ENCODE peak calls at places on chromosomes 13 and 19, in seven cellular contexts. Y is dorsolateral prefrontal cortex, T is endothelial cell of umbilical vein, N is tibial nerve, Q is WERI-Rb-1, U is heart left ventricle, M is fibroblast of pulmonary artery. L is an unnamed sample.

GRCh38 chr19:7386308-7386707 is 37.6 kb downstream of the ARHGEF18 start:
- DNase-seq in Y (no peak), N (no peak), U (no peak), M (no peak), T (no peak), Q (peak), L (no peak)

GRCh38 chr13:43611631-43612416 is 174.9 kb downstream of the ENOX1 start:
- DNase-seq in Q (no peak), N (no peak), U (no peak), M (no peak), T (no peak), Y (no peak), L (no peak)

GRCh38 chr19:3665681-3666544 is 34.4 kb downstream of the PIP5K1C start:
- DNase-seq in T (peak), Y (peak), Q (peak), U (peak), N (peak), M (no peak), L (no peak)

GRCh38 chr19:31257025-31257424 is 92.2 kb downstream of the TSHZ3 start:
- DNase-seq in U (no peak), T (no peak), M (no peak), Q (no peak), N (no peak), Y (no peak), L (no peak)

GRCh38 chr13:102440259-102440936 is 38.5 kb upstream of the FGF14 start:
- DNase-seq in T (no peak), N (no peak), Q (no peak), Y (no peak), U (no peak), M (no peak), L (no peak)

GRCh38 chr13:45670481-45670880 is 31.6 kb upstream of the CBY2 start:
- DNase-seq in T (no peak), M (no peak), N (no peak), Q (no peak), U (no peak), Y (no peak), L (no peak)

GRCh38 chr13:59494560-59494970 is 669.2 kb downstream of the DIAPH3 start:
- DNase-seq in Y (no peak), N (peak), Q (no peak), T (peak), M (peak), U (no peak), L (peak)

GRCh38 chr13:30394798-30395191 is 27.5 kb upstream of the UBE2L5 start:
- DNase-seq in M (no peak), T (peak), U (no peak), Y (no peak), Q (no peak), N (no peak), L (no peak)

GRCh38 chr19:53812335-53812734 is 11.8 kb downstream of the NLRP12 start:
- DNase-seq in N (no peak), Y (no peak), U (no peak), M (no peak), T (no peak), Q (no peak), L (no peak)

GRCh38 chr13:109569938-109570711 is 216.3 kb downstream of the IRS2 start:
- DNase-seq in T (no peak), Q (no peak), M (no peak), N (no peak), U (no peak), Y (no peak), L (no peak)

GRCh38 chr13:64305246-64305645 is 2889.6 kb upstream of the PCDH20 start:
- DNase-seq in Y (no peak), N (no peak), U (no peak), M (peak), T (no peak), Q (no peak), L (no peak)

GRCh38 chr19:50555447-50556235 is 12.6 kb downstream of the LRRC4B start:
- DNase-seq in Y (peak), Q (peak), M (peak), U (no peak), N (no peak), T (no peak), L (no peak)

GRCh38 chr13:99970761-99971575 is 599 bp downstream of the ZIC5 start:
- DNase-seq in Q (peak), N (no peak), Y (no peak), T (no peak), U (no peak), M (no peak), L (no peak)

DNA sequence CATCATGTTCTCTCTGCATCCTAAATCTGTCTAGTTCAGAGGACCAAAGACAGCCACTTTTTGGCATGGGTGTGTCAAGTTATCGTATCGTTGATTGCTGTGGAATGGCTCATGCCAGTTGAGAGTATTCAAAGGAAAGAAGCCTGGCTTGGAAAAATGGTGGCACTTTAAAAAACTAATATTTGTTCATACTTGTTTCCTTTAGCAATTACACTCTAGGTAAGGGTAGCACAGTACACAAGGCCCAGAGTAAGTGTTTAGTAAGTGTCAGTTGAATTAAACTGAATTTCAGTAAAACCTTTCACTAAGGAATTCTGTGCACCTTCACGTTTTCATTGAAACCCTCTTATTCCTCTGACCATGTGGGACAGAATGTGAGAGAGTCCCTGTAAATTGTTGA is 69.8 kb downstream of the DPY19L3 start:
- DNase-seq in N (no peak), Y (no peak), T (no peak), U (no peak), Q (no peak), M (no peak), L (no peak)
- H3K4me3 ChIP-seq in N (no peak), Y (no peak), T (no peak), U (no peak), Q (no peak), M (no peak), L (no peak)

GRCh38 chr19:6340493-6341201 is 7.2 kb upstream of the ACER1 start:
- DNase-seq in U (no peak), T (no peak), M (no peak), N (no peak), Q (no peak), Y (no peak), L (no peak)
- TF ChIP-seq CTCF in U (no peak), T (no peak), M (no peak), N (no peak), Q (no peak), Y (no peak), L (no peak)

GRCh38 chr13:36362251-36362650 is 16.1 kb upstream of the SPART start:
- DNase-seq in N (no peak), M (peak), Q (no peak), T (no peak), Y (no peak), U (no peak), L (no peak)
- H3K4me3 ChIP-seq in N (no peak), M (no peak), Q (no peak), T (no peak), Y (no peak), U (no peak), L (no peak)

GRCh38 chr19:1652471-1653299 is at the start of gene TCF3:
- DNase-seq in Q (peak), Y (peak), T (peak), M (peak), N (peak), U (peak), L (peak)
- TF ChIP-seq CTCF in Q (no peak), Y (no peak), T (no peak), M (no peak), N (peak), U (no peak), L (no peak)

DNA sequence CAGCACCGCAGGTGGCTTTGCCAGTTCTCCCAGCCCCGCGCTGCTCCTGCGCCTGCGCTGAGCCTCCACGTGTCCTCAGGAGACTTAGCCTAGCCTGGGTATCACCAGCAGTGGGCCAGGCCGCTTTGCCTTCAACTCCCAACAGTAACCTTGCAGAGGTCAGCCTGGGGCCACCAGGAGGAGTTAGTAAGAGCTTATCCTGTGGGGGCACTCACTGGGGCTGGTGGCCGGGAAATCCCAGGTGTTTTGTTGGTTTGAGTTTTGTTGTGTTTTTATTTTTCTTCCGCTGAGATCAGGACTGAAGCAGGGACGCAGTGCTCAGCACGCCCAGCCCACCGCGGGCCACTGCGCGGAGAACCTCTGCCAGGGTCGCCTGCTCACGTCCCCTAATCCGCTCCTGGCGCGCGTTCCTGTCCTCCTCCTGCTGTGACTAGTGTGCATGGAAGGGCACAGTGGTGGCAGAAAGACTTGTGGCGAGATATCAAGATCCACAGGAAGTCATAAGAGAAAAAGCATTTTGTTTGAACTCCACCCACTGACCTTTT is 207.4 kb upstream of the RFC3 start:
- DNase-seq in T (no peak), M (peak), Y (peak), Q (peak), U (peak), N (no peak), L (no peak)
- H3K4me3 ChIP-seq in T (peak), M (peak), Y (peak), Q (no peak), U (peak), N (peak), L (peak)

DNA sequence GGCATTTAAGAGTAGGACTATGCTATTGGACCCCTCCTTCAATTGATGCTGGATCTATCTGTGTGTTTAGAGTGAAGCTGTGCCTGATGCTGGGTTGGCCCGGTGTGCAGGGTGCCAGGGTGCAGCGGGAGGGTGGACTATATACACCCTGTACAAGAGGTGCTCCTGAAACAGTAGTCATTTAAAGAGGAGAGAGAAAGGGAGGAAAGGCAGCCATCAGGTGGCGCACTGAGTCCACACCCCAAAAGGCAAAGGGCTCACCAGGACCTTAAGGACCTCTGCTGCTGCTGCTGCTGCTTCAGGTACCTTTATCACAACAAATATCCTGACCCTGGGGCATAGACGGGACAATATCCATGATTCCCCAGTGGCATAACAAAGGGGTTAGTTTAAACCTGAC is 39.4 kb downstream of the ZNF136 start:
- DNase-seq in T (no peak), N (no peak), Q (peak), M (no peak), U (no peak), Y (no peak), L (no peak)
- TF ChIP-seq CTCF in T (no peak), N (no peak), Q (peak), M (no peak), U (peak), Y (no peak), L (no peak)